ENCODE peak calls at places on chromosomes 3 and 15, in five cellular contexts. U is mesenchymal stem cell, G is GM23248, Q is neural progenitor cell, H is Karpas-422. L is an unnamed sample. For H3K36me3, the result is how much of the 10 kb centered on the place peaks cover.

GRCh38 chr3:194689493-194689901 is 3.8 kb downstream of the FAM43A start:
- DNase-seq in U (peak), G (peak), Q (no peak), H (peak), L (peak)

GRCh38 chr15:29348308-29348914 is 78.8 kb upstream of the NSMCE3 start:
- DNase-seq in U (no peak), G (peak), Q (peak), H (no peak), L (peak)

GRCh38 chr3:182487621-182488020 is 305.7 kb upstream of the ATP11B start:
- DNase-seq in U (no peak), G (no peak), Q (no peak), H (no peak), L (no peak)

GRCh38 chr15:90181781-90182180 is 19.3 kb upstream of the SEMA4B start:
- DNase-seq in U (no peak), G (no peak), Q (no peak), H (no peak), L (no peak)

GRCh38 chr3:160784853-160785252 is 28.8 kb downstream of the PPM1L start:
- DNase-seq in U (peak), G (no peak), Q (no peak), H (no peak), L (no peak)

GRCh38 chr3:16127257-16127656 is 47.2 kb upstream of the GALNT15 start:
- DNase-seq in U (no peak), G (peak), Q (no peak), H (no peak), L (no peak)

GRCh38 chr3:45966969-45967640 is 23.8 kb downstream of the CXCR6 start:
- DNase-seq in U (no peak), G (no peak), Q (no peak), H (no peak), L (no peak)

GRCh38 chr3:196179380-196180308 is 31.6 kb downstream of the ZDHHC19 start:
- DNase-seq in U (no peak), G (peak), Q (peak), H (peak), L (peak)

GRCh38 chr3:153246805-153247204 is 84.8 kb downstream of the RAP2B start:
- DNase-seq in U (peak), G (peak), Q (no peak), H (no peak), L (peak)

GRCh38 chr15:65738649-65739048 is 53.4 kb downstream of the DENND4A start:
- DNase-seq in U (no peak), G (no peak), Q (no peak), H (no peak), L (no peak)
- H3K36me3 ChIP-seq in U (under half), G (under half), Q (under half), H (under half), L (under half)

GRCh38 chr15:82808634-82809041 is 790 bp upstream of the WHAMM start:
- DNase-seq in U (no peak), G (no peak), Q (no peak), H (peak), L (no peak)
- H3K9ac ChIP-seq in U (no peak), G (no peak), Q (no peak), H (peak), L (no peak)

DNA sequence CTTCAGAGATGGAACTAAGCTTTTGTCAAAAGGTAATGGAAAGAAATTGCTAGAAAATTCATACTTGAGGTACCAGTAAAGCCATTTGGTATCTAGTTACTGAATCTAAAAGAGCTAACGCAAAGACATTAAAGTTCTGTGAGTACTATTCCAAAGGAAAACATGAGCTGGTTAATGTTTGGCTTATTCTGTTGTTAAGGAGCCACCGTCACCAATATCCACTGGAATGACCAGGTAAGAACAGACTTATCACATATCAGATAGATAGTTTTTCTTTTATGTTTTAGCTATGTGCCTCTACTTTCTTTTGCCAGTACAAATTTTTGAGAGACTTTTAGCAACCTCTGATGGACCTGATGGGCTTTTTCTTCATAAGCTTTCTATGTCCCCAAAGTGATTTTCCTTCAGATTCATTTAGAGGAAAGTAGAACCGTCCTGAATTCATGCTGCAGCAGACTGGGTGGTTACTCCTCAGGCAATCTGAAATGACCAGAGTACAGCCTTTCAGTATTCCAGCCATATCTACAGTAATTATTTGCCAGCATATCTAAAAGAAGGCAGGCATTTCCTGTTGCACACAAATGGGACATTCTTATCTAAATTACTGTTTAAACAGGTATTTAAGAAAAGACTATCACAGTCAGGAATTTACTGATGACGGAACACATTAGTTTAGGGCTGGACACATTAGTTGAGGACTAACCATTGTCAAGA is 274.1 kb downstream of the MECOM start:
- DNase-seq in U (no peak), G (no peak), Q (no peak), H (no peak), L (no peak)
- H3K36me3 ChIP-seq in U (under half), G (under half), Q (under half), H (under half), L (under half)

GRCh38 chr15:72774696-72775383 is 8.7 kb downstream of the ADPGK start:
- DNase-seq in U (no peak), G (no peak), Q (no peak), H (peak), L (no peak)
- H3K9ac ChIP-seq in U (no peak), G (no peak), Q (no peak), H (no peak), L (no peak)

GRCh38 chr3:53230041-53230621 is 25.7 kb downstream of the TKT start:
- DNase-seq in U (no peak), G (no peak), Q (no peak), H (peak), L (no peak)

GRCh38 chr3:53227993-53228885 is 27.6 kb downstream of the TKT start:
- DNase-seq in U (no peak), G (no peak), Q (no peak), H (no peak), L (no peak)

GRCh38 chr3:53229171-53229570 is 26.7 kb downstream of the TKT start:
- DNase-seq in U (no peak), G (no peak), Q (no peak), H (no peak), L (no peak)

GRCh38 chr3:53230789-53231188 is 25.0 kb downstream of the TKT start:
- DNase-seq in U (no peak), G (no peak), Q (no peak), H (no peak), L (no peak)

GRCh38 chr3:53229606-53230005 is 26.2 kb downstream of the TKT start:
- DNase-seq in U (no peak), G (no peak), Q (no peak), H (no peak), L (no peak)
- H3K36me3 ChIP-seq in U (half or more), G (half or more), Q (under half), H (half or more), L (half or more)

GRCh38 chr3:108485146-108485545 is 25.2 kb downstream of the MYH15 start:
- DNase-seq in U (no peak), G (no peak), Q (peak), H (peak), L (no peak)
- H3K9ac ChIP-seq in U (no peak), G (no peak), Q (no peak), H (no peak), L (no peak)

GRCh38 chr3:64650710-64651109 is 37.1 kb downstream of the ADAMTS9 start:
- DNase-seq in U (peak), G (peak), Q (no peak), H (no peak), L (peak)
- H3K36me3 ChIP-seq in U (under half), G (under half), Q (under half), H (under half), L (half or more)

DNA sequence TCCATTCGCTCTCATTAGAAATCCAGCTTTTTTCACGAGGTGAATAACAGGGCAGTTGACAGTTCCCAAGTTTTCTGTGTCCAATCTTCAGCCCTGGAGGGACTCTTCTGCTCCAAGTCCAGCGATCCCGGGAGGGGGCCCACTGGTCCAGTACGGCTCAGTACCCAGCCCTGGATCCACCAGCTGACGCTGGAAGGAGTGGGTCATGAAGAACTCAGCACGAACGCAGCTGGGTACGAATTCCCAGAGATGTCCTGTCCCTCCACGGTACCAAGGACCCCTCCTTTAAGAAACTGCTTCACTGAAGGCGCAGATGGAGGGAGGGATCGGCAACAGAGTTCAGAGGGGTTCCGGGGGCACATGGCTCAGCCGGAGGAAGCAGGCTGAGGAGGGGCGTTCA is 16.5 kb upstream of the CLK3 start:
- DNase-seq in U (no peak), G (no peak), Q (no peak), H (no peak), L (no peak)
- H3K9ac ChIP-seq in U (peak), G (peak), Q (no peak), H (no peak), L (peak)

DNA sequence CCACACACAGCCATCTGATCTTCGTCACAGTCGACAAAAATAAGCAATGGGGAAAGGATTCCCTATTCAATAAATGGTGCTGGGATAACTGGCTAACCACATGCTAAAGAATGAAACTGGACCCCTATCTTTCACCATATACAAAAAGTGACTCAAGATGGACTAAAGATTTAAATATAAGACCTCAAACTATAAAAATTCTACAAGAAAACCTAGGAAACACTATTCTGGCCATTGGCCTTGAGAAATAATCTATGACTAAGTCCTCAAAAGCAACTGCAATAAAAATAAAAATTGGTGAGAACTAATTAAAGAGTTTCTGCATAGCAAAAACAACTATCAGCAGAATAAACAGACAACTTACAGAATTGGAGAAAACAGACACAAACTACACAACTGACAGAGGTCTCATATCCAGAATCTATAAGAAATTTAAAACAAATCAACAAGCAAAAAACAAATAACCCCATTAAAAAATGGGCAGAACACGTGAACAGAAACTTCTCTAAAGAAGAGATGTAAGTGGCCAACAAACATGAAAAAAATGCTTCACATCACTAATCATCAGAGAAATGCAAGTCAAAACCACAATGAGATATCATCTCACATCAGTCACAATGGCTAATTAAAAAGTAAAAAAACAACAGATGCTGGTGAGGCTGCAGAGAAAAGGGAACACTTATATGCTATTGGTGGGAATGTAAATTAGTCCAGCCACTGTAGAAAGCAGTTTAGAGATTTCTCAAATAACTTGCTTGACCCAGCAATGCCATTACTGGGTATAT is 104.0 kb downstream of the NR1I2 start:
- DNase-seq in U (peak), G (peak), Q (no peak), H (no peak), L (no peak)
- H3K36me3 ChIP-seq in U (half or more), G (under half), Q (under half), H (under half), L (under half)

GRCh38 chr3:99322551-99322950 is 315.8 kb upstream of the COL8A1 start:
- DNase-seq in U (no peak), G (no peak), Q (no peak), H (no peak), L (no peak)

GRCh38 chr3:99317196-99317595 is 321.2 kb upstream of the COL8A1 start:
- DNase-seq in U (no peak), G (no peak), Q (no peak), H (no peak), L (peak)

GRCh38 chr3:99319450-99319849 is 318.9 kb upstream of the COL8A1 start:
- DNase-seq in U (no peak), G (peak), Q (no peak), H (no peak), L (peak)

GRCh38 chr3:99321261-99321660 is 317.1 kb upstream of the COL8A1 start:
- DNase-seq in U (no peak), G (no peak), Q (no peak), H (no peak), L (no peak)

GRCh38 chr3:99319961-99320360 is 318.4 kb upstream of the COL8A1 start:
- DNase-seq in U (peak), G (peak), Q (no peak), H (no peak), L (peak)
- H3K9ac ChIP-seq in U (peak), G (peak), Q (no peak), H (no peak), L (peak)

L was measured in adipocyte.